ENCODE peak calls at places on chromosomes 16 and 17, in six cellular contexts. Y is coronary artery; L is effector memory CD4-positive, alpha-beta T cell; Z is heart left ventricle; D is fibroblast of the aortic adventitia; O is GM23248. E is an unnamed sample.

GRCh38 chr16:61581417-61582046 is 454.7 kb downstream of the CDH8 start:
- DNase-seq in D (no peak), Z (no peak), O (no peak), L (no peak), Y (no peak), E (peak)

GRCh38 chr16:12421688-12422087 is 382.0 kb downstream of the CPPED1 start:
- DNase-seq in D (no peak), Y (no peak), L (no peak), Z (no peak), O (no peak), E (no peak)

GRCh38 chr17:66375121-66375520 is 72.7 kb downstream of the PRKCA start:
- DNase-seq in Z (no peak), Y (no peak), O (no peak), D (no peak), L (no peak), E (no peak)

GRCh38 chr17:43832168-43832975 is 574 bp downstream of the MPP3 start:
- DNase-seq in O (peak), L (no peak), Z (peak), D (peak), Y (no peak), E (peak)

GRCh38 chr17:8599351-8600011 is 31.0 kb downstream of the MYH10 start:
- DNase-seq in O (no peak), Z (no peak), L (no peak), D (no peak), Y (no peak), E (no peak)

GRCh38 chr17:74361613-74362391 is at the start of gene BTBD17:
- DNase-seq in Y (no peak), D (peak), O (peak), Z (peak), L (no peak), E (no peak)

GRCh38 chr16:1950047-1950446 is 4.4 kb downstream of the RPL3L start:
- DNase-seq in Y (no peak), L (no peak), O (peak), D (no peak), Z (no peak), E (peak)

GRCh38 chr17:65627892-65628622 is 66.6 kb upstream of the AXIN2 start:
- DNase-seq in Z (no peak), Y (no peak), O (peak), D (peak), L (no peak), E (peak)

GRCh38 chr16:27430512-27430911 is 28.5 kb downstream of the IL21R start:
- DNase-seq in L (no peak), D (no peak), Z (peak), Y (no peak), O (no peak), E (no peak)

GRCh38 chr16:21260870-21261791 is 17.0 kb downstream of the CRYM start:
- DNase-seq in O (peak), Y (peak), D (peak), Z (no peak), L (no peak), E (peak)

GRCh38 chr16:17313085-17313611 is 157.6 kb downstream of the XYLT1 start:
- DNase-seq in Y (peak), O (peak), L (no peak), Z (peak), D (no peak), E (peak)

GRCh38 chr17:68698761-68699160 is 97.6 kb upstream of the FAM20A start:
- DNase-seq in D (peak), Y (no peak), L (no peak), O (peak), Z (peak), E (no peak)

GRCh38 chr16:67533024-67533560 is 4.5 kb downstream of the RIPOR1 start:
- DNase-seq in Y (peak), D (no peak), O (no peak), Z (no peak), L (no peak), E (no peak)

GRCh38 chr16:22886908-22887307 is 72.9 kb downstream of the HS3ST2 start:
- DNase-seq in Z (no peak), L (no peak), D (no peak), Y (no peak), O (no peak), E (no peak)

GRCh38 chr16:82924075-82924854 is 297.5 kb downstream of the CDH13 start:
- DNase-seq in Y (no peak), Z (no peak), O (no peak), D (no peak), L (no peak), E (no peak)

GRCh38 chr16:87874639-87875472 is 5.5 kb upstream of the SLC7A5 start:
- DNase-seq in D (no peak), L (no peak), Y (no peak), Z (no peak), O (no peak), E (no peak)

GRCh38 chr16:46607529-46607928 is 13.7 kb downstream of the SHCBP1 start:
- DNase-seq in D (peak), Z (no peak), O (peak), L (no peak), Y (no peak), E (no peak)

GRCh38 chr16:138049-138417 is 440 bp downstream of the NPRL3 start:
- DNase-seq in L (peak), Z (no peak), D (no peak), O (peak), Y (no peak), E (peak)

GRCh38 chr16:77555781-77556180 is 120.9 kb upstream of the ADAMTS18 start:
- DNase-seq in Y (no peak), Z (no peak), O (no peak), L (no peak), D (no peak), E (no peak)
- H3K4me3 ChIP-seq in Y (no peak), Z (no peak), O (no peak), L (no peak), D (no peak), E (no peak)

DNA sequence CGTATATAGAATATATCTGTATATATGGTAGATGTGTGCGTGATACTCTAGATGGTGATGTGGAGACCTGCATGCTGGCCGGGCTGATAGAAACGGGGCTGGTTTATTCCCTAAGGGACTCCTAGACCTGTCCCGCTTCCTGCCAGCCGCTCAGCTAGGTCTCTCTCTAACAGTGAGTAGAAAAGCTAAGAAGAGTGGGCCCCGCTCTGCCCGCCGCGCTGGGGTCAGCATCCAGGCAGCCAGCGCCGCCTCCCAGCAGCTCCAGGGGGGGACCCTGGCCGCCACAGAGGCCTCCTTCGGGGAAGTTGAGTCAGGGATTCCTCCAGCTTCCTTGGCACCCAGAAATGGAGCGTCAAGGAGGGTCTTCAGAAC is 9.4 kb downstream of the CYGB start:
- DNase-seq in L (no peak), Z (no peak), O (no peak), D (no peak), Y (no peak), E (no peak)
- H3K4me3 ChIP-seq in L (no peak), Z (peak), O (no peak), D (no peak), Y (peak), E (no peak)

DNA sequence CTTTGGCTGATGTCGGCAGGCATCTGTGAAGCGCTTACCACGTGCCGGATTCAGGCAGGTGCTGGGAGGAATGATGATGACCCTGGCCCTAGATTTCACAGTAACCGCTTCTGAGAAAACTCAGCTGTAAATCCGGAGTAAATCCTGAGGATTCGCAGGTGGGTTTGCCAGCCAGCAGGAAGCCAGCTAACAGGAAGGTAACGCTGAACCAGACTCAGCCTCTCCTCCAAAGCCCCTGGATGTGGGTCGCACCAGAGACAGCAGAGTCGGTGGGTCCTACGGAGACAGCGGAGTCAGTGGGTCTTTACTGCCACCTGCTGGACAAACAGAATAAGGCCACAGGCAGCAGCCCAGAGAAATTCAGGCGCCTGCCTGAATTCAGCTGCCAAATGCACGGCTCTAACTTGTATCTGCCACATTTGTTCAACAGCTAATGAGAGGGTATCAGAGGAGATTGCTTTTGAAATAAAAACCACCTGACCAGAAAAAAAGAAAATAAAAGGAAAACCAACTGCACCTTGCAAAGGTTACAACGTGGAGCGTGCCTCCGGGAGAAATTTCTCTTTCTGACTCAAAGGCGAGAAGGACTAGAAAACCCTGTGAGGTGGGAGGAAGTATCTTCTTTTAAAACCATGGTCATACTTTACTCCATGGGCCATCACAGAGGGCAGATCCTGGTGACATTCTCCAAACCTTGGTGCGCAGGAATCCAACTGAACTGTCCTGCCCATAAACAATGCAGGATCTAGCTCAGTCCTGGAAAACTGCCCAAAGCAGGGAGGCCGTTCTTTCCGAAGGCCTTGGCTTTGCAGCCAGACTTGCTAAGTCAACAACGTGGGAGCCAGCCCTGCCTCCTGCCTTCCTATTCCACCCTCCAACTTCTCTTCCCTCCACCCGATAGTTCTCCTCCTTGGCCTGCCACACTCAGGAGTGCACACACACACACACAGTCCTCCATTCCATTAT is 16.3 kb downstream of the COPRS start:
- DNase-seq in O (peak), D (peak), Z (peak), Y (peak), L (peak), E (peak)
- H3K4me3 ChIP-seq in O (peak), D (peak), Z (peak), Y (peak), L (no peak), E (no peak)

GRCh38 chr17:76072149-76072858 is at the start of gene SRP68:
- DNase-seq in D (peak), Y (peak), L (peak), O (peak), Z (peak), E (peak)

GRCh38 chr17:76076100-76076764 is 1.7 kb downstream of the GALR2 start:
- DNase-seq in Y (no peak), L (no peak), Z (no peak), D (no peak), O (no peak), E (no peak)

GRCh38 chr17:76075364-76076099 is 951 bp downstream of the GALR2 start:
- DNase-seq in O (peak), L (no peak), Z (no peak), Y (no peak), D (no peak), E (peak)

GRCh38 chr17:76076765-76077581 is 2.0 kb upstream of the ZACN start:
- DNase-seq in Z (no peak), D (no peak), L (peak), Y (no peak), O (peak), E (peak)

GRCh38 chr17:76074390-76075363 is at the start of gene GALR2:
- DNase-seq in L (no peak), O (no peak), Z (no peak), D (no peak), Y (no peak), E (no peak)
- H3K4me3 ChIP-seq in L (peak), O (no peak), Z (peak), D (no peak), Y (peak), E (no peak)

DNA sequence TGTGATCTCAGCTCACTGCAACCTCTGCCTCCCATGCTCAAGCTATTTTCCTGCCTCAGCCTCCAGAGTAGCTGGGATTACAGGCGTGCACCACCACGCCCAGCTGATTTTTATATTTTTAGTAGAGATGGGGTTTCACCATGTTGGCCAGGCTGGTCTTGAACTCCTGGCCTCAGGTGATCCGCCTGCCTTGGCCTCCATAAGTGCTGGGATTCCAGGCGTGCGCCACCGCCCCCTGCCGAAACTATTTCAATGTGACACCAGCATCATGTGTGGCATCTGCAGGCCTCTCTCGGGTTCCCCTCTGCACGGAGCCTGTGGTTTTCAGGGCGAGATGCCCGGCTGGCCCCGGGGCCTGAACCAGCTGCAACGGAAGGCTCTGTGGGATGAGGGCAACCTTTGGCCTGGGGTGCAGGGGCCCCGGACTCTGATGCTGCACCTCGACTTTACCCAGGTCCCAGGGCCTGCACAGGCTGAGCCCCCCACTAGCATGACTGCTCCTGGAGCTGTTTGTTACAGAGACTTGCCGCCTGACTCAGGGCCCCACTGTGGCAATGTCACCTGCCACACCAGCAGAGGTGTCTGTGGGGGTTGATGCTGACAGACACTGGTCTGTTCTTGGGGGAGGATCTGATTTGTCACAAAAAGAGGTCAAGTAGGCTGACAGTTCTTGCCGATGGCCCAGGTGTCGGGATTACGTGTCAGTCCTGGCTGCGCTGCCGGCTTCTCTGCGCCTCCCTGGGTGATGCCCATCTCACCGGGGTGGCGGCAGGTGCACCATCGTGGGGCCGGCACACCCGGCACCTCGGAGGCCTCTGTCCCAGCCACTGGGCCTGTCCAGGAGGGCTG is 8.6 kb upstream of the TEX19 start:
- DNase-seq in O (no peak), Y (no peak), D (no peak), L (no peak), Z (no peak), E (no peak)
- H3K4me3 ChIP-seq in O (no peak), Y (no peak), D (no peak), L (no peak), Z (no peak), E (no peak)

GRCh38 chr17:2024572-2025219 is 438 bp downstream of the RTN4RL1 start:
- DNase-seq in Y (no peak), Z (no peak), L (no peak), D (no peak), O (no peak), E (no peak)

GRCh38 chr17:2027528-2028233 is 2.3 kb upstream of the DPH1 start:
- DNase-seq in D (no peak), Z (no peak), O (no peak), Y (no peak), L (no peak), E (no peak)

GRCh38 chr17:2023692-2024571 is 1.2 kb downstream of the RTN4RL1 start:
- DNase-seq in L (peak), O (peak), D (peak), Z (no peak), Y (no peak), E (peak)

GRCh38 chr17:2025220-2025621 is at the start of gene RTN4RL1:
- DNase-seq in O (peak), Y (no peak), Z (peak), L (peak), D (peak), E (peak)

DNA sequence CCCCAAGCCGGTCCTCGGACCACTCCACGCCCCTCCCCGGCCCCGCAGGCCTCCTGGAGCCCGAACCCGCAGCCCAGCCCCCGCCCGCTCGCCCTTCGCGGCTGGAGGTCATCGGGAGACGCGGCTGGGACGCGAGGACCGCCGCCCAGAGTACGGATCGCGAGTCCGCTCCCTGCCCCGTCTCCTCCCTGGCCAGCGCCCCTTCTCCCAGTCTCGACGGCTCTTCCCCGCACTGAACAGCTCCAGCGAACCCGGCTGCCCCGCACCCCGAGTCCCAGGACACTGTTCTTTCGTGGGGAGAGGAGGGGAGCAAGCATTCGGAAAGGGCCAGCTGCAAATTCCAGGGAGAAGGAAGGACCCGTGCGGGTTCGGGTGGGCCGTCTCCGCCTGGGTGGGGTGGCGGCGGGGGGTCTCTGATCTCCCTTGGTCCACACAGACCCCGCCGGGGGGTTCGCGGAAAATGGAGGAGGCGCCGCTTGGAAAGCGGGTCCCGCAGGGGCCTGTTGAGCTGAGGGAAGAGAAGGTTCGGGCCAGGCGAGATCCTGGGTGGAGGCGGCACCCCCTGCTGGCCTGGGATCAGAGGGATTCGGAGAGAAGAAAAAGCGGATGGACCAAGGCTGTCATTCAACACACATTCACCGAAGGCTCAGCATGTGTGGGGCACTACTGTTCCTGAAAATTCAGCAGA is 632 bp upstream of the RTN4RL1 start:
- DNase-seq in Y (no peak), Z (peak), O (peak), D (peak), L (no peak), E (peak)
- H3K4me3 ChIP-seq in Y (peak), Z (peak), O (peak), D (peak), L (peak), E (no peak)

DNA sequence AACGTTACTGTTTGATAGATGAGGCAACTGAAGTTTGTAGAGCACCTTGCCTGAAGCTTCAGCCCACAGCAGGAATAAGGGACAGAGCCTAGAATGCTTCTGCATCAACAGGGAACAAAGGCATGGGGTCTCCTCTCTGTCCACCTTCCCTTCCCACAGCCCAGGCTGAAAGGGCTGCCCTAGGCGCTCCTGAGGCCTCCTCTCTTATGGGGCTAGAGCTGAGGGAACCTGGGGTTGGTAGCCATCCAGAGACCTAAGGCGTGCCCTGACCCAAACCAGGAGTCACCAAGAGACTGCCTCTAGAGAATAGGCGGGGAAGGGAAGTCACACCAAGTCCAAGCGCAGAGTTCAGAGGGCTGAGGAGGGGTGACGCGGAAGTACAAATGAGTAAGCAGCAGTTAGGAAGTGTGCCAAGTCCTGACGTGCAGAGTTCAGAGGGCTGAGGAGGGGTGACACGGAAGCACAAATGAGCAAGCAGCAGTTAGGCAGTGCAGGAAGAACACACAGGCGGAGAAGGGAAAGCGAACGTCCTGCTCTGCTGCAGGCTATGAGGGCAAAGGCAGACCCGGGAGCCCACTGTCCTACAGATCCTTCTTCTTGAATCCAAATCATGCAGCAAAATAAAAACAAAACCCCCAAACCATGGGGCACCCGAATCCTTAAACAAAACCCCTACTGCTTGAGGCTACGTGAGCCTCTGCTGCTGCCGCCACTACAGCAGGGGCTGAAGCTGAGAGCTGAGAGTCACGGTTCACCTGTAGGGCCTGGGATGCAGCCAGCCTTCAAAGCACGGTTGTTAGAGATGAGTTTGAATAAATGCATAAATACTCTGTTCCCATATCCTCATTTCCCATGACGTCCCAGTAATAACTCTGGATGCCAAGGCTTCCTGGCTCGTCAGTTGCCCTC is 2.7 kb upstream of the SPG7 start:
- DNase-seq in L (peak), Z (peak), Y (peak), O (peak), D (peak), E (peak)
- H3K4me3 ChIP-seq in L (peak), Z (peak), Y (peak), O (peak), D (peak), E (no peak)